ENCODE peak calls at places on chromosomes 5 and 9, in nine cellular contexts. X, H, K, G, I, M, N, J and U are unnamed samples.

GRCh38 chr9:127805620-127806019 is 2.9 kb downstream of the FPGS start:
- DNase-seq in H (no peak), N (peak), M (no peak), K (no peak), X (peak), I (no peak), J (peak), G (no peak), U (no peak)

GRCh38 chr9:122252796-122253195 is 11.8 kb downstream of the RBM18 start:
- DNase-seq in J (no peak), K (no peak), M (no peak), G (no peak), N (no peak), I (no peak), H (no peak), X (no peak), U (no peak)

GRCh38 chr5:99817796-99818195 is 717.4 kb upstream of the FAM174A start:
- DNase-seq in K (no peak), X (no peak), N (no peak), J (no peak), H (no peak), G (no peak), M (no peak), I (no peak), U (no peak)

GRCh38 chr9:126856326-126856877 is 4.0 kb upstream of the ZBTB34 start:
- DNase-seq in K (no peak), G (no peak), M (no peak), N (no peak), J (no peak), I (no peak), H (no peak), X (no peak), U (no peak)

GRCh38 chr5:142770650-142771609 is 753 bp downstream of the ARHGAP26 start:
- DNase-seq in G (peak), M (peak), K (peak), X (peak), I (peak), J (peak), N (peak), H (no peak), U (no peak)

GRCh38 chr5:109387408-109387974 is 22.3 kb downstream of the PJA2 start:
- DNase-seq in G (no peak), M (no peak), N (no peak), X (no peak), J (no peak), H (no peak), K (no peak), I (no peak), U (no peak)

GRCh38 chr5:9930156-9930555 is 300.0 kb upstream of the TAS2R1 start:
- DNase-seq in J (no peak), G (no peak), H (no peak), I (no peak), M (no peak), X (no peak), N (no peak), K (no peak), U (no peak)

GRCh38 chr5:137858954-137859353 is 8.7 kb upstream of the MYOT start:
- DNase-seq in H (no peak), J (no peak), I (no peak), G (no peak), K (no peak), N (no peak), X (no peak), M (no peak), U (no peak)

GRCh38 chr5:138466058-138466899 is 1.0 kb downstream of the EGR1 start:
- DNase-seq in K (peak), J (peak), H (peak), N (no peak), I (no peak), M (no peak), X (peak), G (peak), U (no peak)

GRCh38 chr5:133428072-133428660 is 184.2 kb downstream of the FSTL4 start:
- DNase-seq in X (no peak), G (no peak), J (no peak), H (no peak), M (no peak), I (no peak), N (no peak), K (no peak), U (no peak)

GRCh38 chr9:1058826-1059225 is 8.7 kb downstream of the DMRT2 start:
- DNase-seq in I (no peak), M (no peak), K (no peak), H (no peak), N (no peak), G (no peak), J (no peak), X (no peak), U (no peak)

GRCh38 chr5:143469125-143469524 is 65.6 kb upstream of the NR3C1 start:
- DNase-seq in I (no peak), X (no peak), N (no peak), J (no peak), M (no peak), G (no peak), H (no peak), K (no peak), U (no peak)

GRCh38 chr5:134550271-134551214 is 25.1 kb downstream of the JADE2 start:
- DNase-seq in I (no peak), X (no peak), J (no peak), M (no peak), N (no peak), H (no peak), G (peak), K (no peak), U (no peak)

GRCh38 chr5:65075623-65076250 is 307.0 kb downstream of the CWC27 start:
- DNase-seq in N (no peak), M (no peak), K (no peak), J (no peak), I (no peak), H (no peak), G (no peak), X (no peak), U (no peak)

GRCh38 chr9:15509931-15510788 is 610 bp downstream of the PSIP1 start:
- DNase-seq in H (no peak), M (peak), N (peak), I (no peak), J (peak), K (peak), G (peak), X (peak), U (no peak)

GRCh38 chr9:14926941-14927624 is 16.9 kb upstream of the FREM1 start:
- DNase-seq in K (no peak), G (no peak), X (no peak), N (no peak), H (no peak), J (no peak), M (no peak), I (no peak), U (no peak)

GRCh38 chr9:35688558-35689350 is 971 bp downstream of the TPM2 start:
- DNase-seq in X (no peak), J (peak), I (no peak), G (peak), H (no peak), N (no peak), M (no peak), K (no peak), U (no peak)

GRCh38 chr5:179115845-179116524 is 55.8 kb downstream of the ZNF354C start:
- DNase-seq in N (no peak), H (no peak), X (no peak), J (no peak), G (no peak), I (peak), M (peak), K (peak), U (no peak)

GRCh38 chr5:54580997-54581741 is 63.6 kb downstream of the SNX18 start:
- DNase-seq in X (no peak), J (no peak), H (no peak), G (no peak), N (no peak), I (no peak), M (no peak), K (no peak), U (no peak)

GRCh38 chr9:126719677-126720435 is 85.0 kb upstream of the ZBTB43 start:
- DNase-seq in K (peak), M (peak), X (peak), H (no peak), G (peak), I (peak), J (peak), N (peak), U (no peak)

GRCh38 chr5:53601570-53601969 is 41.1 kb downstream of the NDUFS4 start:
- DNase-seq in I (no peak), N (no peak), X (peak), H (no peak), M (no peak), J (peak), K (no peak), G (peak), U (no peak)

GRCh38 chr5:50716134-50716533 is 49.7 kb downstream of the PARP8 start:
- DNase-seq in G (no peak), M (no peak), X (no peak), N (no peak), K (no peak), I (no peak), H (no peak), J (no peak), U (no peak)

GRCh38 chr5:67880358-67880810 is 335.2 kb upstream of the PIK3R1 start:
- DNase-seq in M (no peak), X (no peak), J (no peak), K (no peak), I (no peak), N (no peak), H (no peak), G (no peak), U (no peak)

GRCh38 chr5:24642022-24642421 is 2.8 kb downstream of the CDH10 start:
- DNase-seq in H (no peak), X (peak), K (no peak), I (no peak), G (peak), N (no peak), M (no peak), J (peak), U (no peak)
- TF ChIP-seq CTCF in H (no peak), X (peak), K (no peak), I (no peak), G (peak), N (peak), M (no peak), J (peak), U (no peak)

DNA sequence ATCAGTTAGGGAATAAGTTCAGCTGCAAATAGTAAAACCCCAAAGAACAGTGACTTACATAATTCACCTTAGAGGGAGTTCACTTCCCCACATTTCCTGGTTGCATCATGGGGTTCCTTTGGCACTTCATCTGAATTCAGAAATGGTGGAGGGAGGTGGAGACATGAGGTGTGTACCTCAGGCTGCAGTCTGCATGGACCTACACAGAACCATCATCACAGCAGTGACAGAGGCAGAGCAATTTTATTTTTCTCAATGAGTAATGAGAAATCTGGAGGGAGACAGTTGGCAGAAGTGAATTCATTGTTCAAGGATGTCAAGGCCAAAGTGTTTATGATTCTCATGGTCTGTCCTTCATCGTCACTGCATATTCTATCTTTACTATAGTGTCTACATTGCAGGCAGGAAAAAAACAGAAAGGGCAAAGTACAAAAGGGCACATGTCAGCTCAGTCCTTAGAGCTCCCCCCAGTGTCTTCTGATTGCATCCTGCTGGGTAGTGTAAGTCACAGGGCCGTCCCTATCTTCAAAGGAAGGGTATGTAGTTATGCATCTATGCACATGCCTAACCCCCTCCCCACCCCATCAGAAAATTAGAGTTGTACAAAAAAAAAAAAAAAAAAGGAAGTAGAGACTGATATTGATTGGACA is 132.8 kb upstream of the APC start:
- DNase-seq in X (peak), I (no peak), G (no peak), J (no peak), N (no peak), H (no peak), M (no peak), K (no peak), U (no peak)
- TF ChIP-seq CTCF in X (peak), I (no peak), G (no peak), J (no peak), N (no peak), H (peak), M (no peak), K (no peak), U (peak)

GRCh38 chr5:98349990-98350365 is 423.5 kb upstream of the RGMB start:
- DNase-seq in N (no peak), I (no peak), J (no peak), G (no peak), H (no peak), M (no peak), X (no peak), K (no peak), U (no peak)

GRCh38 chr5:98349251-98349989 is 424.0 kb upstream of the RGMB start:
- DNase-seq in K (no peak), X (no peak), M (no peak), I (no peak), H (no peak), G (peak), N (no peak), J (peak), U (no peak)
- TF ChIP-seq CTCF in K (no peak), X (no peak), M (no peak), I (no peak), H (peak), G (peak), N (peak), J (peak), U (peak)

GRCh38 chr9:114418053-114418452 is 30.3 kb upstream of the AKNA start:
- DNase-seq in M (no peak), K (no peak), J (no peak), N (no peak), X (no peak), G (no peak), I (no peak), H (no peak), U (no peak)

GRCh38 chr9:114413909-114414308 is 26.1 kb upstream of the AKNA start:
- DNase-seq in H (no peak), X (no peak), N (no peak), K (no peak), I (no peak), M (no peak), G (peak), J (peak), U (no peak)

GRCh38 chr9:114419796-114420195 is 32.0 kb upstream of the AKNA start:
- DNase-seq in I (no peak), G (no peak), X (no peak), M (no peak), J (no peak), N (no peak), H (no peak), K (no peak), U (no peak)

GRCh38 chr9:114416290-114416689 is 28.5 kb upstream of the AKNA start:
- DNase-seq in H (no peak), J (no peak), M (no peak), X (no peak), N (no peak), K (no peak), I (no peak), G (no peak), U (no peak)

DNA sequence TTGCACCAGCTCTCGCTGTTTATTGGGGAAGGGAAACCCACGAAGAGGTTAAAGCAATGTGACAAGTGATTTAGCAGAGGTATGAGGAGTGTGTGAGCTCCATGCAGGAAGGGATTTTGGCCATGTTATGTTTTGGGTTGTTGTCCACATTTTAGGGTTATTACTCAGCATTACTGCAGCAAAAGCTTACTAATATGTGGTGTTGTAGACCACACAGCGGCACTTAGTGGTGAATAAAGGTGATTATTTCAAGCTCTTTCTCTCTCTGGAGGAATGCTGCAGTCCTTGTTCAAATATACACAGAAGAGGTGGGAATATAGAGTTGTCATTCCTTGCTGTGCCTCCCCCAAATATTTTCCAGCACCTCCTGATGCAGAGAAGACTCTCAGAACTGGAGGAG is 29.7 kb upstream of the AKNA start:
- DNase-seq in H (peak), J (peak), I (no peak), X (no peak), N (no peak), K (no peak), G (peak), M (no peak), U (no peak)
- TF ChIP-seq CTCF in H (peak), J (peak), I (no peak), X (no peak), N (no peak), K (no peak), G (peak), M (no peak), U (peak)

GRCh38 chr5:24110019-24110615 is 534.7 kb downstream of the CDH10 start:
- DNase-seq in N (no peak), M (no peak), H (no peak), J (peak), K (no peak), I (no peak), X (no peak), G (peak), U (no peak)
- TF ChIP-seq CTCF in N (no peak), M (no peak), H (no peak), J (peak), K (no peak), I (peak), X (no peak), G (peak), U (no peak)

GRCh38 chr9:88280816-88281382 is 107.3 kb upstream of the SPIN1 start:
- DNase-seq in X (peak), K (no peak), H (no peak), J (peak), M (no peak), I (no peak), N (peak), G (peak), U (no peak)
- TF ChIP-seq CTCF in X (no peak), K (no peak), H (no peak), J (no peak), M (no peak), I (no peak), N (no peak), G (no peak), U (no peak)

DNA sequence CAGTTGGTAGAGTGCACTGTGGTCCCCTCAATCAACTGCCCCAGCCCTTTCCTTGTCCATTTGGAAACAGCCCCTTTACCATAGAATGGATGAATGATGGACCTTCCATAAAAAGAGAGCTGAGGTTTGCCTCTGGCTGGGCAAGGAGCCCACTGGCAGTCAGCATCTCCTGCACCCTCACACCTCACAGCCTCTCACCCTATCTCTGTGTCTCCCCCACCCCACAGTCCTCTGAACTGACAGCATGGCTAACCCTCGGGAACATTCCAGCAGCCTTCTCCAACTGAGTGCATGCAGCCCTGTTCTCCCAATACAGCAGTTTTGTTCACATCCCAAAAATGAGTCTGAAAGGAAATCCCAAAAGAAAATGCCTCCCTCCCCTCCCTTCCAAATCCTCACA is 51.7 kb downstream of the RETREG1 start:
- DNase-seq in H (no peak), N (no peak), X (no peak), G (no peak), M (no peak), K (no peak), I (no peak), J (no peak), U (no peak)
- TF ChIP-seq CTCF in H (no peak), N (no peak), X (no peak), G (no peak), M (no peak), K (no peak), I (no peak), J (no peak), U (no peak)

DNA sequence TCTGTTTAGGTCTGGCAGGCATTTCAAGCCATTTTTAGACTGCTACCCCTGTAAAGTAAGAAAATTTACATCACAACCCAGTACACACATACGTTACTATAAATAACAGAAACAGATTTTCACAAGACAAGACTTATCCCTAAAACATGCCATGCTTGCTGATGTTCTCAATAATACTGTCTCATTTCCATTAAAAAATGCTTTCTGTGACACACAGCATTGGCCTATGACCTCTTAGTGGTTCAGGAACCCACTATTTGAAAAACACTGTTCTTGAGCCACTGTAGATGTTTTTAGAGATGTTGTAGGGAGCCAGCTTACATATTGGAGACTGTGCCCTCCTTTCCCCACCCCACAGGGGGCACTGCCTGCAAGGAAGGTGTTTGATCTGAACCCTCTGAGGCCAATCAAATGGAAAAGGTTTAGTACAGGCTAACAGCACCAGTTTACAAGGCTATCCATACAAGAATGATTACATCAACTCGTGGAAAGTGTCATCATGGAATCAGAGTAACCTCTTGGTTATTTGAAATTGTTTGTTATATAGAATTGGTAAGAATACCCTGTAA is 30.8 kb downstream of the ZSWIM6 start:
- DNase-seq in K (no peak), M (no peak), N (peak), X (peak), J (peak), I (no peak), H (no peak), G (no peak), U (no peak)
- TF ChIP-seq CTCF in K (no peak), M (no peak), N (no peak), X (no peak), J (peak), I (no peak), H (peak), G (peak), U (peak)